ENCODE peak calls at places on chromosomes 6 and 20, in eight cellular contexts. A is glutamatergic neuron, V is NCI-H187, H is kidney glomerular epithelial cell, R is HTR-8/SVneo, I is RWPE1, Z is fibroblast of mammary gland, K is SK-MEL-5. C is an unnamed sample.
A peak's percentile ranks its signal among the peaks of the same experiment; 100 is the strongest.

GRCh38 chr20:31593221-31594001 is 11.7 kb upstream of the ID1 start:
- DNase-seq in A (no peak), V (no peak), H (peak; percentile 55), R (peak; percentile 95), I (peak; percentile 99), Z (peak; percentile 94), K (no peak), C (peak; percentile 100)

GRCh38 chr6:161200610-161201201 is 73.2 kb downstream of the AGPAT4 start:
- DNase-seq in A (peak; percentile 47), V (no peak), H (no peak), R (no peak), I (no peak), Z (no peak), K (no peak), C (no peak)

GRCh38 chr20:17747431-17747846 is 47.7 kb downstream of the BANF2 start:
- DNase-seq in A (no peak), V (no peak), H (peak; percentile 68), R (peak; percentile 75), I (peak; percentile 69), Z (peak; percentile 93), K (no peak), C (peak; percentile 75)

GRCh38 chr6:138107752-138108592 is 753 bp upstream of the PERP start:
- DNase-seq in A (no peak), V (peak; percentile 37), H (no peak), R (no peak), I (peak; percentile 53), Z (no peak), K (no peak), C (no peak)

GRCh38 chr6:157823523-157824370 is 701 bp downstream of the SNX9 start:
- DNase-seq in A (peak; percentile 40), V (no peak), H (peak; percentile 70), R (peak; percentile 20), I (peak; percentile 49), Z (peak; percentile 86), K (peak; percentile 49), C (peak; percentile 73)

GRCh38 chr6:167255918-167256553 is 35.1 kb upstream of the UNC93A start:
- DNase-seq in A (no peak), V (no peak), H (no peak), R (no peak), I (no peak), Z (no peak), K (no peak), C (no peak)

GRCh38 chr20:45290677-45291355 is 15.8 kb upstream of the RBPJL start:
- DNase-seq in A (peak; percentile 86), V (peak; percentile 24), H (peak; percentile 76), R (peak; percentile 96), I (peak; percentile 90), Z (peak; percentile 72), K (peak; percentile 90), C (peak; percentile 82)

GRCh38 chr6:3663081-3663480 is 88.4 kb downstream of the PXDC1 start:
- DNase-seq in A (no peak), V (no peak), H (no peak), R (no peak), I (no peak), Z (no peak), K (no peak), C (no peak)

GRCh38 chr6:156313037-156313436 is 464.1 kb upstream of the ARID1B start:
- DNase-seq in A (no peak), V (no peak), H (no peak), R (no peak), I (no peak), Z (no peak), K (no peak), C (no peak)

GRCh38 chr6:55276745-55277627 is 50.3 kb upstream of the GFRAL start:
- DNase-seq in A (peak; percentile 21), V (peak; percentile 56), H (peak; percentile 51), R (peak; percentile 45), I (peak; percentile 39), Z (peak; percentile 74), K (peak; percentile 70), C (no peak)

GRCh38 chr6:140026561-140026960 is 652.1 kb upstream of the CITED2 start:
- DNase-seq in A (no peak), V (no peak), H (no peak), R (no peak), I (no peak), Z (no peak), K (no peak), C (no peak)

GRCh38 chr6:52286798-52287432 is 2.4 kb upstream of the MCM3 start:
- DNase-seq in A (peak; percentile 76), V (peak; percentile 20), H (peak; percentile 59), R (peak; percentile 64), I (peak; percentile 55), Z (peak; percentile 77), K (peak; percentile 90), C (peak; percentile 92)

GRCh38 chr6:92538296-92538695 is 881.1 kb downstream of the EPHA7 start:
- DNase-seq in A (no peak), V (no peak), H (peak; percentile 30), R (no peak), I (peak; percentile 11), Z (no peak), K (no peak), C (no peak)

GRCh38 chr20:21514553-21515251 is 838 bp upstream of the NKX2-2 start:
- DNase-seq in A (peak; percentile 34), V (no peak), H (no peak), R (no peak), I (no peak), Z (no peak), K (no peak), C (peak; percentile 28)

GRCh38 chr6:17093692-17094091 is 8.2 kb upstream of the STMND1 start:
- DNase-seq in A (peak; percentile 19), V (no peak), H (no peak), R (peak; percentile 35), I (no peak), Z (peak; percentile 5), K (no peak), C (no peak)

GRCh38 chr6:53461041-53461656 is 83.8 kb downstream of the GCLC start:
- DNase-seq in A (no peak), V (no peak), H (no peak), R (no peak), I (no peak), Z (no peak), K (no peak), C (no peak)

GRCh38 chr20:41155267-41155666 is 17.9 kb downstream of the PLCG1 start:
- DNase-seq in A (no peak), V (no peak), H (no peak), R (no peak), I (no peak), Z (no peak), K (no peak), C (no peak)

GRCh38 chr20:64113796-64114355 is 6.5 kb upstream of the NPBWR2 start:
- DNase-seq in A (peak; percentile 10), V (no peak), H (no peak), R (no peak), I (no peak), Z (no peak), K (no peak), C (no peak)

GRCh38 chr6:3355358-3356055 is 96.8 kb downstream of the PSMG4 start:
- DNase-seq in A (no peak), V (no peak), H (no peak), R (no peak), I (no peak), Z (no peak), K (no peak), C (no peak)

GRCh38 chr6:84052883-84053241 is 19.3 kb downstream of the MRAP2 start:
- DNase-seq in A (no peak), V (no peak), H (no peak), R (no peak), I (no peak), Z (no peak), K (no peak), C (no peak)

GRCh38 chr6:36050305-36050704 is 22.7 kb downstream of the MAPK14 start:
- DNase-seq in A (no peak), V (no peak), H (no peak), R (no peak), I (no peak), Z (no peak), K (no peak), C (no peak)

GRCh38 chr6:40074292-40075050 is 140.2 kb upstream of the MOCS1 start:
- DNase-seq in A (no peak), V (no peak), H (no peak), R (no peak), I (peak; percentile 8), Z (no peak), K (no peak), C (no peak)

GRCh38 chr6:134875367-134875766 is 74.5 kb downstream of the ALDH8A1 start:
- DNase-seq in A (no peak), V (no peak), H (no peak), R (no peak), I (no peak), Z (peak; percentile 74), K (no peak), C (no peak)

GRCh38 chr6:155676346-155676745 is 220.7 kb upstream of the NOX3 start:
- DNase-seq in A (no peak), V (no peak), H (peak; percentile 9), R (no peak), I (no peak), Z (no peak), K (no peak), C (no peak)

GRCh38 chr6:28597217-28597835 is 71.6 kb downstream of the GPX5 start:
- DNase-seq in A (no peak), V (no peak), H (peak; percentile 67), R (no peak), I (peak; percentile 49), Z (peak; percentile 78), K (peak; percentile 83), C (peak; percentile 60)

GRCh38 chr20:21322083-21322710 is 19.1 kb downstream of the XRN2 start:
- DNase-seq in A (no peak), V (no peak), H (no peak), R (no peak), I (no peak), Z (peak; percentile 58), K (no peak), C (no peak)

GRCh38 chr20:38635721-38636285 is 34.2 kb downstream of the ARHGAP40 start:
- DNase-seq in A (no peak), V (no peak), H (no peak), R (no peak), I (peak; percentile 49), Z (peak; percentile 76), K (peak; percentile 31), C (peak; percentile 67)

GRCh38 chr6:8137529-8137939 is 35.2 kb upstream of the EEF1E1 start:
- DNase-seq in A (no peak), V (no peak), H (no peak), R (no peak), I (no peak), Z (no peak), K (no peak), C (no peak)

GRCh38 chr6:54193560-54193959 is 82.3 kb downstream of the MLIP start:
- DNase-seq in A (no peak), V (no peak), H (no peak), R (no peak), I (no peak), Z (no peak), K (no peak), C (no peak)

GRCh38 chr6:10449751-10450150 is 34.9 kb upstream of the TFAP2A start:
- DNase-seq in A (no peak), V (no peak), H (no peak), R (no peak), I (no peak), Z (no peak), K (no peak), C (peak; percentile 78)

GRCh38 chr20:4978050-4978918 is 23.0 kb downstream of the SLC23A2 start:
- DNase-seq in A (no peak), V (no peak), H (no peak), R (no peak), I (no peak), Z (no peak), K (peak; percentile 51), C (no peak)

GRCh38 chr6:31842056-31842455 is 14.5 kb downstream of the HSPA1B start:
- DNase-seq in A (no peak), V (no peak), H (no peak), R (no peak), I (no peak), Z (no peak), K (no peak), C (no peak)

C was measured in MG63.